ENCODE peak calls at places on chromosomes 11 and 22, in six cellular contexts. K is endodermal cell, T is AG09309, L is left lung, R is cardiac fibroblast, E is astrocyte of the cerebellum. P is an unnamed sample.

GRCh38 chr11:2779499-2779980 is 79.7 kb upstream of the KCNQ1OT1 start:
- DNase-seq in L (no peak), R (no peak), K (peak), E (no peak), T (no peak), P (no peak)

GRCh38 chr11:34050967-34051348 is 573 bp upstream of the CAPRIN1 start:
- DNase-seq in K (no peak), R (no peak), L (no peak), T (no peak), E (no peak), P (no peak)

GRCh38 chr11:8604078-8604723 is 10.2 kb upstream of the STK33 start:
- DNase-seq in E (peak), K (peak), L (peak), T (peak), R (peak), P (no peak)

GRCh38 chr11:1548221-1549070 is 23.6 kb downstream of the DUSP8 start:
- DNase-seq in R (peak), K (peak), T (peak), E (no peak), L (peak), P (peak)

GRCh38 chr11:134476435-134477021 is 64.5 kb upstream of the B3GAT1 start:
- DNase-seq in R (no peak), E (no peak), L (no peak), K (peak), T (no peak), P (no peak)

GRCh38 chr11:32888805-32889204 is 3.8 kb upstream of the QSER1 start:
- DNase-seq in L (no peak), E (no peak), K (no peak), R (peak), T (peak), P (no peak)

GRCh38 chr22:29311468-29312217 is 3.9 kb downstream of the RASL10A start:
- DNase-seq in T (no peak), R (no peak), L (peak), K (no peak), E (no peak), P (no peak)

GRCh38 chr11:77994434-77995362 is at the start of gene INTS4:
- DNase-seq in T (peak), E (peak), R (peak), L (peak), K (peak), P (peak)

DNA sequence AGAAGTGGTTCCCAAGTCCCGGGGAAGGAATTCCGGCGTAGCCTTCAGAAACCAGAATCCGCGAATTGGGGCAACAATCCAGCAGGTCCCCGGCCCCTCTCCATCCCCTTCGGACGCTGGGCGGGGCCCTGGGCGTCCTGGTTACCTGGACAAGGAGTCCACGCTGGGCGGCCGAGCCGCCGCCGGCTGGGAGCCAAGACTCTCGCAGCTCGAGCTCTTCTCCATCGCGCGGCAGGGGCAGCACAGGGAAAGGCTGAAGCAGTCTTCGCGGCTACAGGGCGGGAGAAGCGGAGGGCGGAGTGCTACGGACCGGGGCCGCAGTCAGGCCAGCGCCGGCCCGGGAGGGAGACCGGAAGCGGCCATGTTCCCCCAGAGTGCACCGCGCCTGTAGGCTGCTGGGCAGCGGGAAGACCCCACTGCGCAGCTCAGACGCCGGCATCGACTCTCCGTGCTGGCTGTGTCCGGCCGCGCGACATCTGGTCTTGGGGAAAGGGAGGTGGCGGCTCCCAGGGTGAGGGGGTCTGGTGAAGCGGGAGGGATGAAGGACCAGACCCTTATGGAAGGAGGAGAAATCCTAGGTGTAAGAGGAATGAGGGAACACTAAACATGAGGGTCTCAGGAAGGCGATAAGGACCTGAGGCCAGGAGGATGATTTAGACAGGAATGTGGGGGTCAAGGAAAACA is at the start of gene MTMR2:
- DNase-seq in R (peak), E (peak), K (peak), L (peak), T (no peak), P (peak)
- TF ChIP-seq CTCF in R (no peak), E (no peak), K (no peak), L (no peak), T (no peak), P (no peak)

GRCh38 chr22:48858856-48859255 is 968.8 kb downstream of the BRD1 start:
- DNase-seq in E (no peak), K (no peak), L (no peak), R (no peak), T (no peak), P (no peak)
- H3K4me3 ChIP-seq in E (no peak), K (no peak), L (no peak), R (no peak), T (no peak), P (no peak)

GRCh38 chr11:24739637-24740036 is 242.8 kb downstream of the LUZP2 start:
- DNase-seq in R (no peak), E (no peak), K (no peak), L (no peak), T (no peak), P (no peak)

GRCh38 chr11:24734742-24735141 is 237.9 kb downstream of the LUZP2 start:
- DNase-seq in L (no peak), K (no peak), T (no peak), R (no peak), E (no peak), P (no peak)

DNA sequence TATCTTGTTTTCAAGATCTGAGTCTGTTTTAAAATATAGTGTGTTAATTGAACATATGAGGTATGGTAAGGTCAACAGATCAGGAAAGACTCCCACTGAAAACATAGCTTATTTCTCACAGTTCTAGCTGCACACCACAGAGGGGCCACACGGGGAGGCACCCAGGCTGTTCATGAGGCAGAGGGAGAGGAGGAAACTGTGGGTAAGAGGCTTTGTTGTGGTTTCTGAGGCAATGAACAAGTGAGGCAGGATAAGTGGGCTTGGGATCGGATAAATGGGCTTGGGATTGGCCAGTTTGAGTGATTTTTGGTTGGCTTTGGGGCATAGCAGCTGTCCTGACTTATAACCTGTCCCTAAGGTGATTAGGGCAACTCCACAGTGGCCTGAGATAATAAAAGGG is 242.1 kb downstream of the LUZP2 start:
- DNase-seq in R (no peak), K (no peak), L (no peak), T (no peak), E (no peak), P (no peak)
- TF ChIP-seq CTCF in R (no peak), K (no peak), L (no peak), T (no peak), E (no peak), P (no peak)

GRCh38 chr22:23225724-23226496 is 45.6 kb downstream of the BCR start:
- DNase-seq in L (peak), T (no peak), R (peak), K (no peak), E (no peak), P (no peak)
- H3K4me3 ChIP-seq in L (no peak), T (no peak), R (no peak), K (no peak), E (no peak), P (no peak)